ENCODE peak calls at places on chromosomes 11 and 22, in eight cellular contexts. A is fibroblast of lung, F is GM12878, H is sigmoid colon, J is mammary epithelial cell, N is ovary, G is PC-3, D is H1. P is an unnamed sample.

GRCh38 chr11:61700221-61700620 is 20.0 kb downstream of the DAGLA start:
- DNase-seq in A (peak; percentile 65), F (no peak), H (no peak), J (peak; percentile 86), N (no peak), G (peak; percentile 97), D (no peak), P (no peak)

GRCh38 chr11:43756575-43756974 is 76.0 kb downstream of the HSD17B12 start:
- DNase-seq in A (peak; percentile 62), F (no peak), H (no peak), J (no peak), N (no peak), G (peak; percentile 43), D (no peak), P (no peak)

GRCh38 chr22:18147791-18148507 is 2.0 kb upstream of the USP18 start:
- DNase-seq in A (no peak), F (no peak), H (no peak), J (no peak), N (no peak), G (no peak), D (no peak), P (no peak)

GRCh38 chr22:22974795-22975580 is 87.4 kb downstream of the IGLL5 start:
- DNase-seq in A (no peak), F (no peak), H (no peak), J (no peak), N (no peak), G (no peak), D (no peak), P (no peak)

GRCh38 chr11:75398906-75399305 is 412 bp upstream of the RPS3 start:
- DNase-seq in A (no peak), F (no peak), H (no peak), J (no peak), N (no peak), G (no peak), D (no peak), P (no peak)

GRCh38 chr11:57791321-57792059 is 29.9 kb downstream of the CTNND1 start:
- DNase-seq in A (no peak), F (no peak), H (no peak), J (peak; percentile 87), N (no peak), G (no peak), D (no peak), P (no peak)

GRCh38 chr22:50082961-50083461 is 2.2 kb downstream of the MLC1 start:
- DNase-seq in A (no peak), F (no peak), H (no peak), J (peak; percentile 49), N (no peak), G (no peak), D (no peak), P (no peak)

GRCh38 chr11:103566116-103566515 is 456.9 kb downstream of the DYNC2H1 start:
- DNase-seq in A (no peak), F (no peak), H (no peak), J (no peak), N (no peak), G (no peak), D (no peak), P (no peak)

GRCh38 chr11:122910775-122911174 is 28.2 kb downstream of the JHY start:
- DNase-seq in A (peak; percentile 36), F (no peak), H (no peak), J (peak; percentile 8), N (no peak), G (peak; percentile 53), D (no peak), P (no peak)

GRCh38 chr22:42990131-42990838 is 24.7 kb downstream of the PACSIN2 start:
- DNase-seq in A (peak; percentile 89), F (no peak), H (peak; percentile 71), J (peak; percentile 88), N (no peak), G (peak; percentile 86), D (no peak), P (no peak)

GRCh38 chr11:107251298-107251697 is 206.3 kb downstream of the CWF19L2 start:
- DNase-seq in A (no peak), F (no peak), H (no peak), J (no peak), N (no peak), G (no peak), D (no peak), P (no peak)

GRCh38 chr11:78313181-78313788 is 104.3 kb downstream of the GAB2 start:
- DNase-seq in A (peak; percentile 89), F (no peak), H (no peak), J (peak; percentile 66), N (no peak), G (peak; percentile 85), D (no peak), P (no peak)

GRCh38 chr11:19659529-19659928 is 53.1 kb upstream of the NAV2 start:
- DNase-seq in A (no peak), F (no peak), H (no peak), J (no peak), N (no peak), G (no peak), D (no peak), P (no peak)

GRCh38 chr11:111846640-111847039 is 24.7 kb downstream of the ALG9 start:
- DNase-seq in A (peak; percentile 76), F (no peak), H (no peak), J (no peak), N (no peak), G (peak; percentile 72), D (no peak), P (no peak)

GRCh38 chr11:58629857-58630256 is 7.4 kb downstream of the CNTF start:
- DNase-seq in A (peak; percentile 76), F (no peak), H (no peak), J (peak; percentile 42), N (no peak), G (peak; percentile 67), D (no peak), P (no peak)

GRCh38 chr11:66541892-66542291 is 4.0 kb downstream of the ZDHHC24 start:
- DNase-seq in A (no peak), F (no peak), H (no peak), J (no peak), N (no peak), G (no peak), D (no peak), P (no peak)

GRCh38 chr11:90202342-90202741 is 20.5 kb downstream of the CHORDC1 start:
- DNase-seq in A (no peak), F (no peak), H (no peak), J (no peak), N (no peak), G (no peak), D (no peak), P (no peak)

GRCh38 chr11:90204407-90204806 is 18.4 kb downstream of the CHORDC1 start:
- DNase-seq in A (no peak), F (no peak), H (no peak), J (no peak), N (no peak), G (no peak), D (no peak), P (no peak)

GRCh38 chr11:90208857-90209256 is 14.0 kb downstream of the CHORDC1 start:
- DNase-seq in A (no peak), F (no peak), H (no peak), J (no peak), N (no peak), G (no peak), D (no peak), P (no peak)

GRCh38 chr11:90204832-90205646 is 17.8 kb downstream of the CHORDC1 start:
- DNase-seq in A (peak; percentile 75), F (no peak), H (no peak), J (peak; percentile 35), N (no peak), G (peak; percentile 75), D (no peak), P (no peak)
- H3K36me3 ChIP-seq in A (peaks cover 2% of the 10 kb centered on the region), F (peaks cover 13% of the 10 kb centered on the region), H (no peaks in the 10 kb centered on the region), J (peaks cover 37% of the 10 kb centered on the region), N (no peaks in the 10 kb centered on the region), G (peaks cover 73% of the 10 kb centered on the region), D (peaks cover 15% of the 10 kb centered on the region), P (peaks cover 52% of the 10 kb centered on the region)

DNA sequence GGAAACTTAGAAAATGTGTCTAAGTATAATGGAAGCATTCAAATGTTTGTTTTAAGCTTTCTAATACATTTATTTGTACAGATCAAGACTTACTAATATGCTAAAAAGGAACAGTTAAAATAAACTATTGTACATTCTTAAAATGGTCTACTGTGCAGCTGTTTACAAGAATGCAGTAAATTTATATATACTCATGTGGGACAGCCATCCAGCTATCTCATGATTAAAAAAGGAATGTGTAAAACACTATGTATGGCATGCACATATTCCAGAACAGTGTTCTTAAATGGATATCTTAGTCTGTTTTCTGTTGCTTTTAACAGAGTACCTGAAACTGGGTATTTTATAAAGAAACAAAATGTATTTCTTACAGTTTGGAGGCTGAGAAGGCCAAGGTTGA is 30.2 kb upstream of the CSTF3 start:
- DNase-seq in A (peak; percentile 30), F (no peak), H (no peak), J (no peak), N (no peak), G (no peak), D (no peak), P (no peak)
- TF ChIP-seq CTCF in A (no peak), F (no peak), H (no peak), J (no peak), N (no peak), G (no peak), D (no peak), P (no peak)

GRCh38 chr11:74232316-74232950 is 61.3 kb downstream of the PPME1 start:
- DNase-seq in A (no peak), F (no peak), H (no peak), J (no peak), N (no peak), G (no peak), D (no peak), P (no peak)

GRCh38 chr11:74237541-74237940 is 66.5 kb downstream of the PPME1 start:
- DNase-seq in A (no peak), F (no peak), H (no peak), J (no peak), N (no peak), G (no peak), D (no peak), P (no peak)

GRCh38 chr11:74235121-74235520 is 64.0 kb downstream of the PPME1 start:
- DNase-seq in A (no peak), F (no peak), H (no peak), J (no peak), N (no peak), G (no peak), D (no peak), P (no peak)

GRCh38 chr11:74233683-74234082 is 62.6 kb downstream of the PPME1 start:
- DNase-seq in A (no peak), F (no peak), H (no peak), J (no peak), N (no peak), G (no peak), D (no peak), P (no peak)

DNA sequence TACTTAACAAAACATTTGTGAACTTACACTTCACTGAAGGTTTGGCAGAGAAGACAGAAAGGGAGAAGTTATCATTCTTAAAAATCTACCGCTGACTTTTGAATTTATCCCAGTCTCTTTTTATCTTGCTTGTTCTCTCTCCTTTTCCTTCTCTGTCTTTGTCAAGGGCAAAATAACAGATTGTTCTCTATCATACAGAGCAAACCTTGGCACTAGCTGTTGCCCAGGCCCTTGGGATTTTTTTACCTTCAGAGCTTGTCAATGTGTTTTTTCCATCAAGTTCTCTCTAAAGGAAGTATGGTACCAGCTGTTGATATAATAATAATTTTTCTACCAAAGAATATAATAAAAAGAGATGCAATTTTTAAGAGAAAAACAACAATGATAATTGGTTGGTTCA is 67.2 kb downstream of the PPME1 start:
- DNase-seq in A (no peak), F (no peak), H (no peak), J (no peak), N (no peak), G (no peak), D (no peak), P (no peak)
- H3K27ac ChIP-seq in A (no peak overlapping the region), F (no peak overlapping the region), H (no peak overlapping the region), J (no peak overlapping the region), N (no peak overlapping the region), G (no peak overlapping the region), D (no peak overlapping the region), P (no peak overlapping the region)

GRCh38 chr11:68810164-68810563 is 31.6 kb downstream of the CPT1A start:
- DNase-seq in A (no peak), F (no peak), H (no peak), J (no peak), N (no peak), G (no peak), D (no peak), P (peak; percentile 83)
- H3K36me3 ChIP-seq in A (peaks cover 14% of the 10 kb centered on the region), F (no peaks in the 10 kb centered on the region), H (peaks cover 7% of the 10 kb centered on the region), J (no peaks in the 10 kb centered on the region), N (no peaks in the 10 kb centered on the region), G (peaks cover 20% of the 10 kb centered on the region), D (no peaks in the 10 kb centered on the region), P (peaks cover 78% of the 10 kb centered on the region)

P was measured in tibial artery.